ENCODE peak calls at places on chromosomes 16 and 17, in eight cellular contexts. U is A549, W is body of pancreas, E is HCT116, L is heart left ventricle, Q is GM12891, M is H54, B is right lobe of liver. P is an unnamed sample.

GRCh38 chr17:76445697-76446448 is 7.1 kb downstream of the UBE2O start:
- DNase-seq in U (no peak), B (no peak), E (no peak), L (peak), M (no peak), Q (no peak), W (no peak), P (no peak)

GRCh38 chr17:58183514-58183913 is 9.0 kb upstream of the EPX start:
- DNase-seq in Q (no peak), B (no peak), L (no peak), E (no peak), M (no peak), U (no peak), W (no peak), P (no peak)

GRCh38 chr16:48194828-48195566 is 39.2 kb upstream of the ABCC12 start:
- DNase-seq in M (no peak), E (no peak), B (no peak), Q (no peak), W (peak), U (no peak), L (no peak), P (no peak)

GRCh38 chr17:7047566-7047965 is 3.7 kb upstream of the SLC16A11 start:
- DNase-seq in E (no peak), U (no peak), Q (no peak), M (no peak), L (no peak), W (no peak), B (no peak), P (no peak)

GRCh38 chr17:7095642-7096041 is 15.6 kb upstream of the CLEC10A start:
- DNase-seq in U (no peak), B (no peak), M (no peak), Q (no peak), E (no peak), W (no peak), L (no peak), P (no peak)

GRCh38 chr16:54657058-54657708 is 273.5 kb upstream of the IRX5 start:
- DNase-seq in M (peak), Q (no peak), B (peak), E (peak), W (peak), U (no peak), L (no peak), P (no peak)

GRCh38 chr17:38728290-38728831 is 1.8 kb upstream of the CISD3 start:
- DNase-seq in Q (no peak), B (peak), U (no peak), M (no peak), W (no peak), L (no peak), E (no peak), P (no peak)

GRCh38 chr17:9922012-9922848 is 17.2 kb upstream of the RCVRN start:
- DNase-seq in B (no peak), E (no peak), Q (no peak), U (no peak), W (no peak), M (no peak), L (no peak), P (no peak)

GRCh38 chr16:87608400-87608985 is 6.2 kb downstream of the JPH3 start:
- DNase-seq in Q (no peak), M (peak), L (peak), E (no peak), W (peak), U (no peak), B (no peak), P (peak)

GRCh38 chr17:69166957-69167356 is 25.3 kb upstream of the ABCA6 start:
- DNase-seq in E (no peak), M (no peak), W (no peak), B (no peak), Q (no peak), L (no peak), U (no peak), P (no peak)

GRCh38 chr17:64506201-64506575 is at the start of gene DDX5:
- DNase-seq in L (peak), U (peak), M (peak), W (peak), E (peak), B (peak), Q (peak), P (peak)

GRCh38 chr17:8430966-8431365 is 4.7 kb upstream of the NDEL1 start:
- DNase-seq in M (peak), U (no peak), E (no peak), L (peak), Q (no peak), W (no peak), B (peak), P (peak)

GRCh38 chr16:3594316-3595109 is 16.9 kb downstream of the SLX4 start:
- DNase-seq in U (no peak), L (no peak), E (no peak), Q (no peak), B (peak), M (no peak), W (no peak), P (no peak)

GRCh38 chr17:28616281-28616680 is 2.3 kb upstream of the RSKR start:
- DNase-seq in U (no peak), B (no peak), Q (no peak), M (no peak), L (no peak), E (no peak), W (no peak), P (no peak)

GRCh38 chr16:3215601-3216262 is 19.2 kb downstream of the ZNF200 start:
- DNase-seq in E (no peak), B (no peak), M (no peak), W (no peak), U (no peak), Q (no peak), L (no peak), P (no peak)

GRCh38 chr16:8872967-8873865 is 4.4 kb upstream of the CARHSP1 start:
- DNase-seq in B (no peak), W (no peak), L (no peak), Q (no peak), M (no peak), U (no peak), E (no peak), P (no peak)

GRCh38 chr17:44307387-44308186 is 814 bp upstream of the RUNDC3A start:
- DNase-seq in U (peak), L (peak), Q (no peak), M (no peak), E (no peak), B (no peak), W (peak), P (no peak)

DNA sequence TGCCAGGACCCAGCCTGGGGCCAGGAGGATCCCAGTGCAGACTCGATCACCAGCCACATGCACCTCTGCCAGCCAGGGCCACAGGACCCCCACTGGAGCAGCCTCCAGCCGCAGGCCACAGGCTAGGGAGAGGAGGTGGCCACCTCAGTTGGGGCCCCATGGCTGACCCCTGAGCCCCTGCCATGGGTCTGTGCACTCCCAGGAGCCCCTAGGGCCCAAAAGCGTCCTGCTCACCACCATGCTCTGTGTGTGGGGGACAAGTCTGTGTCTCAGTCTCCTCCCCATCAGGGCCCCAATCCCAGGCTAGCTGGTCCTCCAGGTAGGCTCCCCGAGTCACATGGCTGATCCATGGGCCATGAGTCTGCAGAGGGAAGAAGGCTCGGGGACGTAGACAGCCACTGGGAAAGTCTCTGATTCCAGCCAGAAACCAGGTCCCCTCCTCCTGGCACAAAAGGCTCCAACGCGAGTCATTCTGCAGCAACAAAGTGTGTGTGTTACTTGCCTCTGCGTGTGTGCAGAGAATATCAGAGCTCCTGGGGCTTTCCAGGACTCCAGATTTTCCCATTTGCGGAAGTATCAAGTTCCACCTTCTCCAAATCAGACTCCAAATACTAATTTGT is 6.1 kb upstream of the PRSS8 start:
- DNase-seq in W (peak), L (no peak), M (no peak), B (no peak), U (no peak), E (no peak), Q (no peak), P (no peak)
- TF ChIP-seq POLR2A in W (no peak), L (no peak), M (no peak), B (no peak), U (no peak), E (no peak), Q (no peak), P (no peak)

DNA sequence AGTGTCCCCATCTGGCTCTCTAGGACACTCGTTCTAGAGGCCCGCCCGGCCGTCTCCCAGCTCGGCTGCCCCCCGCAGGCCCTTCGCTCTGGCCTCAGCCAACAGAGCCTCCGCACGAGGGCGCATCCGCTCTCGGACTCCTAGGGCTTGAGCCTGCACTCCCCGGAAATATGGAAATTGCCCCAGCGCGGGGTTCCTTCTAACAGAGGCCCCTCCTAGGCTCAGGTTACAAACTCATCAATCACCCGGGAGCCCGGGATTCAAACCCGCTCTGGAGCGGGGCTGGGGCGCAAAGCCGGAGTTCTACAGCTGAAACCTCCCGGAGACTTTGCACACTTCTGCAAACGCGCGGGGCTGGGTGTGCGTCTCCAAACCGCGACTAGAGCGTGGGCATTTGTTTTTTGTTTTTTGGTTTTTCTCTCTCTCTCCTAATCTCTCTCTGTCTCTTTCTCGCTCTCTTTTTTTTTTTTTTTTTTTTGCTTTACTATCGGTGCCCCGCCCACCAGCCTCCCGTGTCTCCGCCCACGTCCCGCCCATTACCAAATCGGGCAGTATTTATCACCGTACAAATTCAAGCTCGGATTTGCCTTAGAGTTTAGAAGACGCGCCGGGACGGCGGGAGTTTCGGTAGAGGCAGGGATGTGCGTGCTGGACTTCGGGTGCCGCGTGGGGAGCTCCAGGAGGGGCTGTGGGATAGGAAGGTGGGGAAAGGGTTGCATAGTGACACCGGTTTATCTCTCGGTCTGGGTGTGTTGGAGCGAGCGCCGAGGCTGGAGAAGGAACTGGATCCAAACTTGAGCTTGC is 2.4 kb upstream of the FOXL1 start:
- DNase-seq in M (peak), B (no peak), E (peak), Q (no peak), L (peak), W (peak), U (peak), P (peak)
- TF ChIP-seq POLR2A in M (peak), B (no peak), E (peak), Q (no peak), L (no peak), W (no peak), U (peak), P (peak)

GRCh38 chr17:11641521-11642275 is 43.4 kb downstream of the DNAH9 start:
- DNase-seq in Q (no peak), L (no peak), M (no peak), E (no peak), W (no peak), B (no peak), U (no peak), P (no peak)
- TF ChIP-seq POLR2A in Q (no peak), L (no peak), M (no peak), E (no peak), W (no peak), B (no peak), U (no peak), P (no peak)

GRCh38 chr17:17416007-17416399 is 60.8 kb upstream of the MED9 start:
- DNase-seq in E (peak), B (no peak), Q (no peak), M (peak), L (no peak), U (peak), W (no peak), P (no peak)
- TF ChIP-seq POLR2A in E (no peak), B (no peak), Q (no peak), M (no peak), L (no peak), U (no peak), W (no peak), P (no peak)

DNA sequence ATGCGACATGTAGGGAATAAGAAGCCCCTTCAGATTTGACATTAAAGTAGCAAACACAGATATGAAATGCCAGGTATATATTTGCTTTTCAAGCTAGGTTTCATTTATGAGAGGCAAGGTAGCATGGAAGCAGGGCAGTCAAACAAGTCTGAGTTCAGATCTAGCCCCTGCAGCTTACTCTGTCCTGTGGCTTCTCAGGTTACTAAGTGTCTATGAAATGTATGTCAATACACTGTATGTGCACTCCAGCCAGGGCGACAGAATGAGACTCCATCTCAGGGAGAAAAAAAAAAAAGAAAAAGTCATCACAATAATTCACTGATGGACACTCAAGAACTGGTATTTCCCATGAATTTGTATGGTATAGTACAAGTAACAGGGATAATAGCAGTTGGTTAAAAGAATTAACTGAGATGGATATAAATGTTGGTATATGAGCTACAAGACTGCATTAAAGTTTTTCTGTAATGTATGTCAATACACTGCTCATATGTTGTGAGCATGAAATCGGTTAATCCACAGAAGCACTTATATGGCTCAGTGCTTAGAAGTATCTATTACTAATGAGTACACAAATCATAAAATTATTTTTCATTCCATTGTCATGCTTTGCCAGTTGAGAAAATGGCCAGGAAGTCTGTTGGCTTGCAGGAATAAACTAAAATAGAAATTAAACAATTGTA is 2.9 kb upstream of the WSB1 start:
- DNase-seq in L (no peak), M (no peak), U (no peak), E (no peak), W (no peak), Q (no peak), B (no peak), P (no peak)
- TF ChIP-seq POLR2A in L (no peak), M (no peak), U (no peak), E (no peak), W (no peak), Q (no peak), B (no peak), P (no peak)